ENCODE peak calls at places on chromosomes 1 and 21, in six cellular contexts. O, G, F, X, Y and W are unnamed samples.

GRCh38 chr1:205016075-205016474 is 26.9 kb upstream of the CNTN2 start:
- DNase-seq in O (no peak), G (no peak), F (no peak), X (no peak), Y (no peak), W (no peak)

GRCh38 chr1:20443703-20444587 is 42.1 kb downstream of the CAMK2N1 start:
- DNase-seq in O (no peak), G (no peak), F (no peak), X (no peak), Y (peak), W (no peak)

GRCh38 chr1:23627065-23627464 is 64.5 kb upstream of the RPL11 start:
- DNase-seq in O (no peak), G (no peak), F (no peak), X (no peak), Y (no peak), W (no peak)

GRCh38 chr1:225431081-225431863 is 3.4 kb upstream of the LBR start:
- DNase-seq in O (no peak), G (no peak), F (no peak), X (no peak), Y (no peak), W (no peak)

GRCh38 chr1:221858758-221859157 is 116.9 kb upstream of the DUSP10 start:
- DNase-seq in O (peak), G (no peak), F (peak), X (peak), Y (no peak), W (no peak)

GRCh38 chr1:117821782-117822447 is 107.5 kb downstream of the GDAP2 start:
- DNase-seq in O (peak), G (no peak), F (peak), X (peak), Y (no peak), W (no peak)

GRCh38 chr1:23167353-23168078 is 1.1 kb downstream of the LUZP1 start:
- DNase-seq in O (peak), G (peak), F (peak), X (no peak), Y (peak), W (no peak)

GRCh38 chr1:169049258-169049936 is 57.1 kb upstream of the ATP1B1 start:
- DNase-seq in O (no peak), G (no peak), F (no peak), X (no peak), Y (no peak), W (no peak)

GRCh38 chr1:17540255-17541001 is 930 bp downstream of the ARHGEF10L start:
- DNase-seq in O (no peak), G (no peak), F (peak), X (no peak), Y (peak), W (no peak)

GRCh38 chr1:34681481-34682451 is 73.1 kb upstream of the GJB5 start:
- DNase-seq in O (peak), G (peak), F (peak), X (peak), Y (no peak), W (peak)

GRCh38 chr1:203655656-203656055 is 29.0 kb downstream of the ATP2B4 start:
- DNase-seq in O (no peak), G (no peak), F (no peak), X (no peak), Y (no peak), W (no peak)

GRCh38 chr1:51569284-51570062 is 47.4 kb upstream of the OSBPL9 start:
- DNase-seq in O (peak), G (no peak), F (peak), X (peak), Y (no peak), W (peak)

GRCh38 chr21:42461881-42462877 is 33.8 kb downstream of the RSPH1 start:
- DNase-seq in O (no peak), G (no peak), F (no peak), X (no peak), Y (no peak), W (no peak)

GRCh38 chr1:183931646-183932271 is 105.8 kb downstream of the COLGALT2 start:
- DNase-seq in O (no peak), G (no peak), F (no peak), X (no peak), Y (no peak), W (no peak)

GRCh38 chr1:28871631-28872401 is 42.6 kb upstream of the EPB41 start:
- DNase-seq in O (no peak), G (no peak), F (no peak), X (no peak), Y (no peak), W (no peak)

GRCh38 chr21:28294046-28294445 is 698.6 kb downstream of the LTN1 start:
- DNase-seq in O (no peak), G (no peak), F (peak), X (no peak), Y (no peak), W (no peak)

GRCh38 chr1:226548281-226549093 is at the start of gene STUM:
- DNase-seq in O (peak), G (peak), F (peak), X (no peak), Y (peak), W (no peak)

GRCh38 chr1:207062058-207062457 is 9.0 kb downstream of the PFKFB2 start:
- DNase-seq in O (no peak), G (no peak), F (no peak), X (no peak), Y (no peak), W (no peak)